ENCODE peak calls at places on chromosomes 2 and 18, in four cellular contexts. K is K562, C is SK-N-SH, F is GM12878. N is an unnamed sample.
A peak's percentile ranks its signal among the peaks of the same experiment; 100 is the strongest.

GRCh38 chr2:174334278-174334715 is 457 bp upstream of the SP9 start:
- DNase-seq in K (no peak), C (no peak), F (no peak), N (peak; percentile 66)

GRCh38 chr2:239283961-239284801 is 116.6 kb downstream of the HDAC4 start:
- DNase-seq in K (no peak), C (no peak), F (no peak), N (no peak)

GRCh38 chr2:178280261-178280852 is 86.0 kb downstream of the OSBPL6 start:
- DNase-seq in K (peak; percentile 72), C (peak; percentile 46), F (no peak), N (no peak)

GRCh38 chr2:31402388-31402787 is 12.2 kb downstream of the XDH start:
- DNase-seq in K (no peak), C (no peak), F (no peak), N (no peak)

GRCh38 chr2:143686585-143687164 is 557.5 kb downstream of the ARHGAP15 start:
- DNase-seq in K (peak; percentile 59), C (no peak), F (no peak), N (no peak)

GRCh38 chr2:230922951-230923717 is 1.9 kb downstream of the GPR55 start:
- DNase-seq in K (no peak), C (no peak), F (no peak), N (no peak)

GRCh38 chr2:52976132-52976949 is 791.3 kb upstream of the CHAC2 start:
- DNase-seq in K (no peak), C (no peak), F (no peak), N (peak; percentile 19)

GRCh38 chr2:202721621-202722020 is 86.9 kb downstream of the FAM117B start:
- DNase-seq in K (no peak), C (no peak), F (no peak), N (no peak)

GRCh38 chr2:145715601-145716000 is 1195.7 kb upstream of the ZEB2 start:
- DNase-seq in K (no peak), C (no peak), F (no peak), N (no peak)

GRCh38 chr18:73942956-73943355 is 204.7 kb downstream of the FBXO15 start:
- DNase-seq in K (no peak), C (no peak), F (no peak), N (no peak)

GRCh38 chr2:30662268-30663131 is 144.7 kb downstream of the CAPN13 start:
- DNase-seq in K (no peak), C (no peak), F (no peak), N (peak; percentile 16)

GRCh38 chr2:101751875-101752619 is 54.5 kb downstream of the MAP4K4 start:
- DNase-seq in K (peak; percentile 35), C (no peak), F (peak; percentile 66), N (no peak)

GRCh38 chr2:123738643-123739042 is 286.4 kb upstream of the CNTNAP5 start:
- DNase-seq in K (no peak), C (no peak), F (no peak), N (no peak)

GRCh38 chr2:46850742-46851141 is 64.9 kb downstream of the MCFD2 start:
- DNase-seq in K (no peak), C (no peak), F (no peak), N (no peak)

GRCh38 chr2:167438206-167438605 is 549.9 kb downstream of the XIRP2 start:
- DNase-seq in K (no peak), C (no peak), F (no peak), N (no peak)

GRCh38 chr2:73894475-73894850 is 1.7 kb downstream of the ACTG2 start:
- DNase-seq in K (no peak), C (no peak), F (no peak), N (no peak)

GRCh38 chr18:48975817-48976649 is 25.3 kb upstream of the SMAD7 start:
- DNase-seq in K (peak; percentile 56), C (peak; percentile 98), F (no peak), N (peak; percentile 74)

GRCh38 chr18:74153377-74153776 is 5.1 kb downstream of the TIMM21 start:
- DNase-seq in K (no peak), C (no peak), F (no peak), N (no peak)

GRCh38 chr2:14423145-14423906 is 209.2 kb upstream of the LRATD1 start:
- DNase-seq in K (no peak), C (no peak), F (no peak), N (no peak)

GRCh38 chr18:53639696-53640095 is 584.8 kb downstream of the MBD2 start:
- DNase-seq in K (no peak), C (no peak), F (no peak), N (no peak)

GRCh38 chr2:3470166-3470651 is 49.1 kb downstream of the ADI1 start:
- DNase-seq in K (no peak), C (no peak), F (no peak), N (no peak)

GRCh38 chr2:174644406-174644805 is 46.8 kb upstream of the WIPF1 start:
- DNase-seq in K (no peak), C (no peak), F (no peak), N (no peak)

GRCh38 chr2:42297322-42297936 is 63.6 kb downstream of the COX7A2L start:
- DNase-seq in K (no peak), C (no peak), F (no peak), N (no peak)

GRCh38 chr2:105646423-105647076 is 98.2 kb upstream of the NCK2 start:
- DNase-seq in K (no peak), C (no peak), F (no peak), N (no peak)

GRCh38 chr2:157849591-157849990 is 26.5 kb downstream of the ACVR1 start:
- DNase-seq in K (no peak), C (no peak), F (no peak), N (no peak)

GRCh38 chr2:171878481-171878993 is 15.5 kb downstream of the SLC25A12 start:
- DNase-seq in K (peak; percentile 77), C (no peak), F (no peak), N (no peak)

GRCh38 chr2:193778293-193778692 is 1583.6 kb upstream of the TMEFF2 start:
- DNase-seq in K (no peak), C (no peak), F (no peak), N (no peak)

GRCh38 chr2:64404002-64404731 is 49.8 kb upstream of the LGALSL start:
- DNase-seq in K (no peak), C (no peak), F (no peak), N (peak; percentile 76)

GRCh38 chr2:63344575-63345284 is 243.5 kb downstream of the WDPCP start:
- DNase-seq in K (no peak), C (no peak), F (peak; percentile 48), N (no peak)

GRCh38 chr2:236972491-236973379 is 113.0 kb upstream of the COPS8 start:
- DNase-seq in K (no peak), C (no peak), F (no peak), N (no peak)

GRCh38 chr18:3903341-3903740 is 453.4 kb downstream of the TGIF1 start:
- DNase-seq in K (no peak), C (no peak), F (no peak), N (no peak)
- H2AFZ ChIP-seq in K (no peak overlapping the region), C (no peak overlapping the region), F (no peak overlapping the region), N (no peak overlapping the region)

DNA sequence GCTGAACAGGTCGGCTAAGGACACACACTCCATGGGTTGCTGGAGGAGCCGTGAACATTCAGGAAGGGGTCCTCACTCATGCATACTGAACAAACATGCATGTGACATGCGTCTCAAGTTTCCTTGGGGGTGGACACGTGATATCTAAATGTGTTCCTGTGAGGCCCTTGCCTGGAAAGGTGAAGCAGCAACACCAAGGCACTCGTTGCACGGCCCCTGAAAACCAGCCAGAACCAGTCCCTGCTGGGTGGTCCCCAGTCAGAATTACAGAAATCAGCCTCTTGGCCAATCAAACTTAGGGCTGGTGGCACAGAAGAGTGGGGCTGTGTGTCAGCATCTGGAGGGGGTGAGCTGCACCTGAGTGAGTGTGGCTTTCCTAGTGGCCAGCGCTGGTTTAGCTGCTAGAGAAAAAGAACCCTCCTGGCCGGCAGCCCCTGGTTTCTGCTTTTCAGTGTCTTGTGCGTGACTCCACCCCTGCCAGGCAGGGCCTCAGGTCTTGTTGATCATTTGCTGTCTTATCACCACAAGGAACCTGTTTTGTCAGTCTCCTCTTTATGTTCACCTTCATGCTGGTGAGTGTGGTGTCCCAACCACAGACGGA is 3.2 kb upstream of the AQP12B start:
- DNase-seq in K (peak; percentile 7), C (peak; percentile 36), F (no peak), N (no peak)
- TF ChIP-seq NRF1 in K (no peak), C (no peak), F (no peak), N (no peak)

GRCh38 chr18:12391487-12392136 is 14.6 kb upstream of the AFG3L2 start:
- DNase-seq in K (peak; percentile 80), C (peak; percentile 79), F (no peak), N (no peak)
- H2AFZ ChIP-seq in K (peak overlapping the region; percentile 73), C (peak overlapping the region; percentile 72), F (no peak overlapping the region), N (no peak overlapping the region)

DNA sequence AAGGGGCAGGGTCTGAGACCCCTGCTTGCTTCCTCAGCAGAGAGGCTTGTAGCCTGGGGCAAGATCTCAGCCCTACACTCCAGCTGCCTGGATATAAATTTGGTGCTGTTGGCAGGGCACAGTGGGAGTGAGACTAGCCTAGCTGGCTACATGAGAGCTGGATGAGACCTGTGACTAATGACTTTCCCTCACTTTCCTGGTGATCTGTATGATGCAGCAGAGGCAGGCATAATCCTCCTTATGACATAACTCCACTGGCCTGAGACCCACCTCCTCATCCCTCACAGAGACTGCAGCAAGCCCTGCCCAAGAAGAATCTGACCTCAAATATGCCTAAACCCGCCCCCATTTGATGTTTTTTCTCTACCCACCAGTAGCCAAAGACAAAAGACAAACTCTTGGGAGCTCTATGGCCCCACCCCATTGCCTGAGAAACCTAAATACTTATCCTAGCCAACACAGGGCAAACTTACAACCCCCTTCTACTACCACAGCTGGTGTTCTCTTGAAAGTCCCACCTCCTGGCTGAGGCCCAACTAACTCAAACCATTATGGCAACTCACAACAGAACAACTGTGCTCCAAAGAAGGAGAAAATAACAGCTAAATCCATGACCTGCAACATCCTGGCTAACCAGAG is 102.7 kb downstream of the NR4A2 start:
- DNase-seq in K (no peak), C (no peak), F (no peak), N (no peak)
- TF ChIP-seq NRF1 in K (no peak), C (no peak), F (no peak), N (no peak)

GRCh38 chr18:45785015-45785597 is 40.4 kb upstream of the SIGLEC15 start:
- DNase-seq in K (no peak), C (no peak), F (no peak), N (no peak)

GRCh38 chr18:45787346-45787745 is 38.1 kb upstream of the SIGLEC15 start:
- DNase-seq in K (no peak), C (no peak), F (no peak), N (no peak)

GRCh38 chr18:45783097-45784075 is 42.1 kb upstream of the SIGLEC15 start:
- DNase-seq in K (no peak), C (no peak), F (no peak), N (no peak)

GRCh38 chr18:45780568-45780967 is 44.9 kb upstream of the SIGLEC15 start:
- DNase-seq in K (no peak), C (no peak), F (no peak), N (no peak)

DNA sequence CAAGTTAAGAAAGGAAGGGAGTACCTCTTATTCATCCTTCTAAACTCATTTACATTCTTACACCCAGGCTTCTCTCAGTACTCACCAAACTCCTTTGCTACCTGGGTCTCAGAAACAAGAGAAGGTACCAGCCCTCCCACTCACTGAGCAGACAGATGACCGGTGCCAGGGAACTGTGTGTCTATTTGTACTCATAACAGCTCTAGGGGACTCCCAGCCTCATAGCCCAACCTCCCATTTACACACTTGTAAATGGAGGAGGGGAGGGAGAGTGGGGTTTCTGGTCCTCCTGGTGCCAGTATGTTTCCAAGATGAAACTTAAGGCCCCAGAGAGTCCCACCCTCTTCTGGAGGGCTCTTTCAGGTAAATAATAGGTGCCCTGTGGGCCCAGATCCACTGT is 42.8 kb upstream of the SIGLEC15 start:
- DNase-seq in K (no peak), C (no peak), F (no peak), N (no peak)
- H2AFZ ChIP-seq in K (no peak overlapping the region), C (peak overlapping the region; percentile 33), F (no peak overlapping the region), N (peak overlapping the region; percentile 71)

N was measured in H1.